ENCODE peak calls at places on chromosomes 13 and 19, in eight cellular contexts. Q, X, B, H, W, D, N and M are unnamed samples.
A peak's percentile ranks its signal among the peaks of the same experiment; 100 is the strongest.

GRCh38 chr19:44019498-44019897 is 5.7 kb upstream of the ZNF222 start:
- DNase-seq in Q (no peak), X (no peak), B (no peak), H (no peak), W (no peak), D (no peak), N (no peak), M (no peak)

GRCh38 chr19:31109626-31110025 is 239.6 kb downstream of the TSHZ3 start:
- DNase-seq in Q (no peak), X (no peak), B (peak; percentile 21), H (no peak), W (no peak), D (no peak), N (no peak), M (no peak)

GRCh38 chr13:45016792-45017425 is 27.6 kb downstream of the GPALPP1 start:
- DNase-seq in Q (no peak), X (no peak), B (no peak), H (no peak), W (no peak), D (no peak), N (no peak), M (no peak)

GRCh38 chr19:29260477-29261317 is 47.7 kb upstream of the UQCRFS1 start:
- DNase-seq in Q (no peak), X (peak; percentile 5), B (peak; percentile 19), H (no peak), W (no peak), D (no peak), N (no peak), M (peak; percentile 7)

GRCh38 chr19:784541-784940 is 12.7 kb upstream of the PTBP1 start:
- DNase-seq in Q (no peak), X (no peak), B (no peak), H (no peak), W (no peak), D (no peak), N (no peak), M (no peak)

GRCh38 chr19:56158170-56158757 is 17.2 kb downstream of the ZNF444 start:
- DNase-seq in Q (no peak), X (no peak), B (no peak), H (no peak), W (no peak), D (no peak), N (no peak), M (no peak)

GRCh38 chr19:51440052-51440451 is 18.2 kb downstream of the SIGLEC8 start:
- DNase-seq in Q (no peak), X (no peak), B (no peak), H (no peak), W (no peak), D (no peak), N (no peak), M (no peak)

GRCh38 chr13:20270163-20270865 is 38.2 kb upstream of the GJB6 start:
- DNase-seq in Q (peak; percentile 15), X (no peak), B (no peak), H (no peak), W (no peak), D (peak; percentile 79), N (no peak), M (no peak)

GRCh38 chr19:13102416-13102665 is 317 bp downstream of the LYL1 start:
- DNase-seq in Q (no peak), X (no peak), B (no peak), H (no peak), W (no peak), D (no peak), N (no peak), M (no peak)

GRCh38 chr13:101514695-101515275 is 62.3 kb downstream of the ITGBL1 start:
- DNase-seq in Q (peak; percentile 83), X (no peak), B (peak; percentile 63), H (no peak), W (peak; percentile 11), D (no peak), N (no peak), M (peak; percentile 34)

GRCh38 chr19:10424011-10424637 is 3.8 kb downstream of the PDE4A start:
- DNase-seq in Q (peak; percentile 50), X (peak; percentile 67), B (peak; percentile 78), H (peak; percentile 77), W (peak; percentile 87), D (peak; percentile 97), N (peak; percentile 33), M (peak; percentile 62)

GRCh38 chr19:46902402-46902766 is 41.6 kb downstream of the ARHGAP35 start:
- DNase-seq in Q (no peak), X (no peak), B (no peak), H (peak; percentile 40), W (no peak), D (no peak), N (no peak), M (peak; percentile 30)

GRCh38 chr13:102901615-102902305 is 55.9 kb downstream of the ERCC5 start:
- DNase-seq in Q (no peak), X (no peak), B (no peak), H (no peak), W (no peak), D (peak; percentile 85), N (no peak), M (no peak)

GRCh38 chr19:36436531-36436930 is 18.1 kb upstream of the ZFP82 start:
- DNase-seq in Q (no peak), X (no peak), B (peak; percentile 15), H (no peak), W (no peak), D (no peak), N (no peak), M (no peak)

GRCh38 chr13:113934576-113934975 is 39.3 kb downstream of the C13orf46 start:
- DNase-seq in Q (no peak), X (no peak), B (no peak), H (no peak), W (no peak), D (peak; percentile 71), N (no peak), M (no peak)

GRCh38 chr19:1354496-1355257 is 29.0 kb upstream of the NDUFS7 start:
- DNase-seq in Q (peak; percentile 85), X (peak; percentile 89), B (peak; percentile 75), H (peak; percentile 88), W (peak; percentile 91), D (peak; percentile 99), N (peak; percentile 92), M (peak; percentile 70)

GRCh38 chr13:89925107-89925506 is 1422.4 kb upstream of the MIR17HG start:
- DNase-seq in Q (peak; percentile 43), X (no peak), B (peak; percentile 11), H (no peak), W (no peak), D (no peak), N (no peak), M (no peak)

GRCh38 chr13:102128216-102128800 is 273.5 kb downstream of the FGF14 start:
- DNase-seq in Q (peak; percentile 81), X (no peak), B (peak; percentile 72), H (no peak), W (no peak), D (no peak), N (no peak), M (peak; percentile 34)

GRCh38 chr13:110229905-110230563 is 76.9 kb downstream of the COL4A1 start:
- DNase-seq in Q (no peak), X (no peak), B (no peak), H (no peak), W (no peak), D (no peak), N (no peak), M (no peak)

GRCh38 chr13:57825066-57825465 is 193.5 kb downstream of the PCDH17 start:
- DNase-seq in Q (no peak), X (no peak), B (no peak), H (no peak), W (no peak), D (no peak), N (no peak), M (no peak)

GRCh38 chr13:98664047-98664446 is 87.1 kb upstream of the STK24 start:
- DNase-seq in Q (peak; percentile 89), X (peak; percentile 49), B (peak; percentile 81), H (no peak), W (no peak), D (peak; percentile 89), N (no peak), M (peak; percentile 83)

GRCh38 chr19:55149078-55150003 is at the start of gene TNNT1:
- DNase-seq in Q (no peak), X (no peak), B (no peak), H (no peak), W (no peak), D (no peak), N (no peak), M (no peak)

GRCh38 chr13:64709079-64709478 is 2521.1 kb downstream of the PCDH9 start:
- DNase-seq in Q (no peak), X (no peak), B (no peak), H (no peak), W (no peak), D (no peak), N (no peak), M (no peak)

GRCh38 chr19:32852216-32852615 is 17.4 kb downstream of the SLC7A9 start:
- DNase-seq in Q (no peak), X (no peak), B (no peak), H (no peak), W (no peak), D (peak; percentile 53), N (no peak), M (no peak)

GRCh38 chr19:8585894-8586750 is 8.9 kb upstream of the MYO1F start:
- DNase-seq in Q (no peak), X (peak; percentile 54), B (no peak), H (peak; percentile 59), W (peak; percentile 75), D (peak; percentile 87), N (no peak), M (no peak)

GRCh38 chr19:33374406-33374703 is 846 bp downstream of the CEBPG start:
- DNase-seq in Q (peak; percentile 44), X (no peak), B (no peak), H (no peak), W (no peak), D (peak; percentile 86), N (no peak), M (no peak)

GRCh38 chr19:15268928-15269253 is 36.6 kb upstream of the EPHX3 start:
- DNase-seq in Q (no peak), X (no peak), B (no peak), H (no peak), W (no peak), D (peak; percentile 33), N (no peak), M (no peak)

GRCh38 chr19:55095260-55096060 is 19.8 kb downstream of the EPS8L1 start:
- DNase-seq in Q (no peak), X (no peak), B (no peak), H (no peak), W (no peak), D (peak; percentile 77), N (no peak), M (no peak)

GRCh38 chr19:31260171-31260933 is 88.9 kb downstream of the TSHZ3 start:
- DNase-seq in Q (no peak), X (no peak), B (no peak), H (no peak), W (no peak), D (no peak), N (no peak), M (no peak)

GRCh38 chr19:9431475-9431874 is 3.9 kb downstream of the ZNF266 start:
- DNase-seq in Q (peak; percentile 13), X (peak; percentile 21), B (no peak), H (no peak), W (peak; percentile 24), D (no peak), N (no peak), M (no peak)

GRCh38 chr13:41609828-41610227 is 152.5 kb downstream of the RGCC start:
- DNase-seq in Q (no peak), X (no peak), B (no peak), H (no peak), W (no peak), D (no peak), N (no peak), M (no peak)

GRCh38 chr13:29936051-29936813 is 85.8 kb upstream of the UBL3 start:
- DNase-seq in Q (no peak), X (no peak), B (no peak), H (no peak), W (no peak), D (no peak), N (no peak), M (no peak)

GRCh38 chr19:29687244-29687896 is 22.1 kb downstream of the PLEKHF1 start:
- DNase-seq in Q (peak; percentile 95), X (no peak), B (peak; percentile 83), H (no peak), W (no peak), D (peak; percentile 75), N (no peak), M (no peak)

GRCh38 chr13:113324336-113324882 is 27.4 kb downstream of the LAMP1 start:
- DNase-seq in Q (no peak), X (no peak), B (no peak), H (no peak), W (no peak), D (peak; percentile 71), N (peak; percentile 7), M (no peak)